ENCODE peak calls at places on chromosomes 4 and X, in nine cellular contexts. C, X, H, B, I, T, M, Q and U are unnamed samples.

GRCh38 chr4:7788193-7788592 is 151.5 kb downstream of the AFAP1 start:
- DNase-seq in C (no peak), X (no peak), H (peak), B (no peak), I (no peak), T (no peak), M (no peak), Q (no peak), U (no peak)

GRCh38 chrX:51834076-51834475 is 59.3 kb upstream of the MAGED1 start:
- DNase-seq in C (no peak), X (no peak), H (no peak), B (no peak), I (no peak), T (no peak), M (no peak), Q (no peak), U (no peak)

GRCh38 chr4:182776376-182777058 is 140.7 kb downstream of the DCTD start:
- DNase-seq in C (no peak), X (no peak), H (no peak), B (no peak), I (peak), T (no peak), M (no peak), Q (peak), U (no peak)

GRCh38 chrX:134981910-134982309 is 8.9 kb upstream of the SMIM10 start:
- DNase-seq in C (no peak), X (no peak), H (no peak), B (no peak), I (no peak), T (no peak), M (no peak), Q (no peak), U (no peak)

GRCh38 chr4:158139086-158139485 is 33.7 kb downstream of the GASK1B start:
- DNase-seq in C (no peak), X (no peak), H (no peak), B (no peak), I (no peak), T (no peak), M (no peak), Q (no peak), U (peak)

GRCh38 chr4:122863626-122864025 is 37.0 kb downstream of the FGF2 start:
- DNase-seq in C (peak), X (peak), H (no peak), B (no peak), I (no peak), T (no peak), M (no peak), Q (no peak), U (no peak)

GRCh38 chr4:182644326-182645050 is 272.7 kb downstream of the DCTD start:
- DNase-seq in C (no peak), X (no peak), H (no peak), B (no peak), I (no peak), T (no peak), M (no peak), Q (no peak), U (peak)

GRCh38 chr4:76811604-76812412 is 86.1 kb downstream of the SOWAHB start:
- DNase-seq in C (no peak), X (no peak), H (no peak), B (no peak), I (peak), T (no peak), M (no peak), Q (peak), U (peak)

GRCh38 chr4:186144596-186145569 is 40.4 kb downstream of the FAM149A start:
- DNase-seq in C (peak), X (peak), H (peak), B (no peak), I (peak), T (peak), M (no peak), Q (peak), U (peak)

DNA sequence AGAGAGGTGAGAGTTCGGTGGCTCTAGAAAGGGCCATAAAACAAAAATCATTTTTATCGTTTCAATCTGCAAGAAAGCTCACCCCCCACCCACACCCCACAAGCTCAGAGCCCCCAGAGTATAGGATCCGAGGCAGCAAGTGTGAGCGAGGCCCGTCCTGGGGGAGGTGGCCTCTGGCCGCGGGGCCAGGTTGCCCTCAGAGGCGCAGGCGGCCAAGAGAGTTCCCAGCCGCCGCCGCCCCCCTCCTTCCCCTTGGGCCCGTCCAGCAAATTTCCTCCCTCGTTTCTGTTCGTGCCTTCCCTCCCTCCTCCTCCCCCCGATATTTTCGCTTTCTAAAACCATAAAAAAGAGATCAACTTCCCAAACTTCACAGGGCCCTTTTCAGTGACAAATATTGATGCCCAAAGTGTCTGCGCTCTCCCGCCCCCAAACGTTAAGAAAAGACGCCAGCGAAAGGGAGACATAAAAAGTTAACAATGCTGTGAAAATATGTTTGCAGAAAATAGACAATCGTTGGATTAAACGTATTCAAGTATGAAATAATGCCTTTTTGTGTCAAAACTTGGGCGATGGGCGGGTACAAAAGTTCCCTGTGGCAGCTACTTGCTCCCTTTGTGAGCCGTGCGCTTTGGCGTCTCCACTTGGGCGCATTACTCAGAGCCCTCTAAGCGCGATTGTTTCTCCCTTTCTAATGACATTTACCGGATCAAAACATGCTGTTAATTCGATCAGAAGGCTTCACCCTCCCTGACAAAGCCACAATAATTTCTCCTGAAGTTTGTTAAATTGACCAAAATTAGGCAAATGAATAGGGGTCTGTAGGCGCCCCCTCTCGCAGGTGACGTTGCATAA is 1.1 kb upstream of the HELT start:
- DNase-seq in C (no peak), X (no peak), H (no peak), B (no peak), I (peak), T (no peak), M (no peak), Q (peak), U (peak)
- H3K4me3 ChIP-seq in C (no peak), X (no peak), H (no peak), B (no peak), I (peak), T (no peak), M (no peak), Q (no peak), U (no peak)

GRCh38 chrX:129780441-129781105 is 824 bp downstream of the SASH3 start:
- DNase-seq in C (no peak), X (no peak), H (no peak), B (no peak), I (no peak), T (no peak), M (no peak), Q (no peak), U (no peak)

GRCh38 chrX:129781134-129782014 is 1.6 kb downstream of the SASH3 start:
- DNase-seq in C (no peak), X (no peak), H (no peak), B (peak), I (no peak), T (peak), M (peak), Q (no peak), U (no peak)

GRCh38 chrX:129783176-129783776 is 3.5 kb downstream of the SASH3 start:
- DNase-seq in C (no peak), X (no peak), H (no peak), B (no peak), I (no peak), T (no peak), M (no peak), Q (no peak), U (no peak)

GRCh38 chrX:129782015-129782495 is 2.3 kb downstream of the SASH3 start:
- DNase-seq in C (no peak), X (no peak), H (no peak), B (no peak), I (no peak), T (no peak), M (no peak), Q (no peak), U (no peak)

DNA sequence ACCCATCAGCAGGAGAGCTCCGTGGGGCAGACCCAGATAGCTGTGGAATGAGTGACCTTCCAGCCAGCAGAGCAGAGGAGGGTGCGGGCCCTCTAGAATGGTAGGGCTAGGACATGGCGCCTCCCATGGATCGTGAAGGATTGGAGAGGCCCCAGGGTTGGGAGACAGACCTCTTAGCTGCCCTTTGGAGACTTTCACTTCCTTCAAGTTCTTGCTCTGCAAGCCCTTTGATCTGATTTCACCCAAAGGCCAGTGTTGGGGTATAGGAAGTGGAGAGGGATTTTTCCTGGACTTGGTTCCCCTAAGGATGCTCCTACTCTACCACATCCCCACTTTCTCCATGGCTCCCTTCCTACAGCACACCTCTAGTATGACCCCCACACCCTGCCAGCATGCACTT is 3.0 kb downstream of the SASH3 start:
- DNase-seq in C (no peak), X (no peak), H (no peak), B (no peak), I (no peak), T (no peak), M (no peak), Q (no peak), U (no peak)
- H3K4me3 ChIP-seq in C (no peak), X (no peak), H (no peak), B (peak), I (no peak), T (no peak), M (peak), Q (no peak), U (no peak)

DNA sequence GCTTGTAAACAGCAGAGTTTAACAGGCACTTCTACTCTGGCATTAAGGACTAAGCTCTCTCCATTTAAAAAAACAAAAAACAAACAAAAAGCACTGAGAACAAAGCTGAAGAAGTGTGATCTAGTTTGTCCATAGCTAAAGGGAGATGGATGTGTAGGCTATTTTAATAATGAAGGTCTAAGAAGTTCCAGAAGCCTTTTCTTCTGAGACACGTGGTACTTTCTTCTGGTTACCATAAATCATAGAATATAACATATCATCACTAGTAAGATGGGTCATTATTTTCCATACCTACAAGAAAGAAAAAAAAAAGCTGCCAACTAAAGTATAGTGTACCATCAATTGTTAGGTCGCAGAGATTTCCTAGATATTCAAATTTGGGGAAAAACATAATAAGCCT is 722 bp upstream of the NBDY start:
- DNase-seq in C (no peak), X (no peak), H (no peak), B (no peak), I (no peak), T (no peak), M (no peak), Q (peak), U (peak)
- H3K4me3 ChIP-seq in C (peak), X (peak), H (peak), B (no peak), I (peak), T (no peak), M (no peak), Q (peak), U (peak)

GRCh38 chr4:11687727-11688126 is 259.0 kb upstream of the HS3ST1 start:
- DNase-seq in C (no peak), X (no peak), H (no peak), B (no peak), I (no peak), T (no peak), M (no peak), Q (no peak), U (no peak)
- H3K4me3 ChIP-seq in C (no peak), X (no peak), H (no peak), B (no peak), I (no peak), T (no peak), M (no peak), Q (no peak), U (no peak)

GRCh38 chr4:99807666-99808065 is 9.0 kb upstream of the DAPP1 start:
- DNase-seq in C (no peak), X (no peak), H (no peak), B (no peak), I (no peak), T (no peak), M (no peak), Q (no peak), U (no peak)

GRCh38 chr4:99810536-99810935 is 6.1 kb upstream of the DAPP1 start:
- DNase-seq in C (no peak), X (no peak), H (no peak), B (no peak), I (no peak), T (no peak), M (no peak), Q (no peak), U (no peak)

GRCh38 chr4:99811117-99811516 is 5.5 kb upstream of the DAPP1 start:
- DNase-seq in C (no peak), X (no peak), H (no peak), B (no peak), I (no peak), T (no peak), M (no peak), Q (no peak), U (no peak)

GRCh38 chr4:99808260-99808857 is 8.3 kb upstream of the DAPP1 start:
- DNase-seq in C (peak), X (peak), H (no peak), B (peak), I (peak), T (peak), M (no peak), Q (peak), U (peak)

DNA sequence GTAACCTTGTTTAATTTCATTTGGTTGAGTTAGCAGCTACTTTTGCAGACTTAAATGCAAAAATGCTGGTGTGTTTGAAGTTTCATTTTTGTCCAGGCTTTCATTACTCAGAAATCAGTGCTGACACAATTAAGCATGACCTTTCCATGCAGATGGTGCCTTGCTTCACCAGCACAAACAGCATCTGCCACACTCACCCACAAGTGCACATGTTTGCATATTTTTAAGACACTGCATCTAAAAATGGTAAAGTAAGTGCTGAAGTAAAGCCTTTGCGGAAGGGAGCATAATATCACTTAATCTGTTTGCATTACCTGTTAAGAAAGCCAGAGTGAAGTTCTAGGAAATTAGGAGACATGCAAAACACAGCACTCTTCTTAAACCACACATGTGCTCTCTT is 7.3 kb upstream of the DAPP1 start:
- DNase-seq in C (no peak), X (no peak), H (no peak), B (no peak), I (no peak), T (no peak), M (no peak), Q (no peak), U (no peak)
- H3K4me3 ChIP-seq in C (no peak), X (no peak), H (no peak), B (no peak), I (no peak), T (no peak), M (no peak), Q (no peak), U (no peak)